ENCODE peak calls at places on chromosome 5, in five cellular contexts. H is activated CD8-positive, alpha-beta memory T cell treated with anti-CD3 and anti-CD28 coated beads for 48 hours; Z is SJSA1; O is putamen; L is small intestine. U is an unnamed sample.

GRCh38 chr5:76365558-76365957 is 37.5 kb upstream of the IQGAP2 start:
- DNase-seq in O (no peak), Z (no peak), L (no peak), H (no peak), U (no peak)

GRCh38 chr5:10691826-10692785 is 68.9 kb downstream of the DAP start:
- DNase-seq in Z (peak), O (no peak), L (no peak), H (no peak), U (no peak)

GRCh38 chr5:149154629-149155028 is 13.3 kb downstream of the ABLIM3 start:
- DNase-seq in Z (no peak), L (no peak), O (no peak), H (no peak), U (no peak)

GRCh38 chr5:173488144-173488543 is 128.3 kb downstream of the BOD1 start:
- DNase-seq in H (no peak), O (no peak), L (no peak), Z (peak), U (no peak)

GRCh38 chr5:169798906-169799660 is 162.0 kb downstream of the DOCK2 start:
- DNase-seq in H (no peak), O (no peak), L (no peak), Z (no peak), U (no peak)

GRCh38 chr5:73388371-73388684 is 60.2 kb downstream of the FOXD1 start:
- DNase-seq in O (no peak), Z (no peak), L (no peak), H (no peak), U (no peak)

GRCh38 chr5:1974081-1974480 is 91.4 kb upstream of the IRX4 start:
- DNase-seq in H (no peak), L (no peak), O (no peak), Z (no peak), U (no peak)

GRCh38 chr5:158456241-158456640 is 597.3 kb upstream of the CLINT1 start:
- DNase-seq in H (no peak), Z (no peak), L (no peak), O (no peak), U (no peak)

GRCh38 chr5:103347729-103348128 is 89.2 kb downstream of the MACIR start:
- DNase-seq in Z (no peak), H (no peak), L (no peak), O (no peak), U (peak)

GRCh38 chr5:151063136-151063544 is 17.7 kb downstream of the TNIP1 start:
- DNase-seq in O (no peak), L (no peak), Z (peak), H (no peak), U (no peak)

GRCh38 chr5:148794275-148794674 is 32.1 kb upstream of the ADRB2 start:
- DNase-seq in L (no peak), Z (no peak), H (no peak), O (no peak), U (peak)

GRCh38 chr5:9686211-9686610 is 56.1 kb upstream of the TAS2R1 start:
- DNase-seq in H (no peak), Z (peak), L (no peak), O (no peak), U (no peak)

GRCh38 chr5:117405197-117405596 is 830.6 kb upstream of the SEMA6A start:
- DNase-seq in H (no peak), Z (no peak), O (no peak), L (peak), U (no peak)

GRCh38 chr5:146188358-146188757 is 5.9 kb upstream of the LARS1 start:
- DNase-seq in H (no peak), O (no peak), L (no peak), Z (no peak), U (no peak)

GRCh38 chr5:157484768-157485167 is 24.8 kb downstream of the NIPAL4 start:
- DNase-seq in L (no peak), Z (no peak), H (no peak), O (peak), U (no peak)

GRCh38 chr5:134127376-134127861 is 12.9 kb downstream of the TCF7 start:
- DNase-seq in L (no peak), O (no peak), H (no peak), Z (peak), U (no peak)

GRCh38 chr5:142070000-142070399 is 38.6 kb upstream of the NDFIP1 start:
- DNase-seq in L (no peak), Z (no peak), H (no peak), O (no peak), U (no peak)

GRCh38 chr5:113663879-113664278 is 150.4 kb downstream of the YTHDC2 start:
- DNase-seq in L (peak), Z (peak), O (no peak), H (no peak), U (peak)

GRCh38 chr5:7597058-7597457 is 201.1 kb downstream of the ADCY2 start:
- DNase-seq in Z (no peak), H (no peak), O (no peak), L (no peak), U (no peak)

GRCh38 chr5:27048507-27048906 is 10.1 kb upstream of the CDH9 start:
- DNase-seq in O (no peak), H (no peak), L (no peak), Z (no peak), U (no peak)

GRCh38 chr5:6766558-6767191 is 53.4 kb downstream of the TENT4A start:
- DNase-seq in H (peak), L (peak), O (peak), Z (peak), U (peak)

GRCh38 chr5:56264417-56265025 is 31.4 kb upstream of the ANKRD55 start:
- DNase-seq in L (peak), O (peak), Z (no peak), H (no peak), U (peak)

GRCh38 chr5:81817980-81818379 is 67.1 kb upstream of the SSBP2 start:
- DNase-seq in L (peak), H (no peak), Z (no peak), O (no peak), U (no peak)

GRCh38 chr5:132104561-132104960 is 31.0 kb downstream of the CSF2 start:
- DNase-seq in O (no peak), Z (no peak), L (no peak), H (no peak), U (no peak)

GRCh38 chr5:73066466-73066865 is 53.9 kb upstream of the TMEM171 start:
- DNase-seq in H (no peak), Z (no peak), O (no peak), L (no peak), U (no peak)

GRCh38 chr5:143652104-143652700 is 159.8 kb upstream of the HMHB1 start:
- DNase-seq in H (peak), Z (no peak), L (no peak), O (no peak), U (peak)

GRCh38 chr5:150497989-150498317 is 10.0 kb upstream of the NDST1 start:
- DNase-seq in H (no peak), Z (no peak), L (no peak), O (no peak), U (no peak)

GRCh38 chr5:129836321-129836720 is 67.9 kb upstream of the CHSY3 start:
- DNase-seq in Z (no peak), L (no peak), O (no peak), H (no peak), U (no peak)

GRCh38 chr5:83551826-83552225 is 80.3 kb downstream of the VCAN start:
- DNase-seq in L (no peak), Z (no peak), O (no peak), H (no peak), U (no peak)

GRCh38 chr5:117794847-117795246 is 1193.5 kb downstream of the DTWD2 start:
- DNase-seq in O (no peak), H (no peak), Z (no peak), L (no peak), U (no peak)

GRCh38 chr5:76202182-76202581 is 119.0 kb downstream of the SV2C start:
- DNase-seq in H (no peak), L (no peak), Z (no peak), O (no peak), U (no peak)

GRCh38 chr5:108867661-108868060 is 120.0 kb downstream of the FER start:
- DNase-seq in Z (no peak), H (no peak), O (no peak), L (no peak), U (no peak)

GRCh38 chr5:1706428-1706827 is 93.2 kb downstream of the MRPL36 start:
- DNase-seq in Z (no peak), O (no peak), H (no peak), L (no peak), U (no peak)

GRCh38 chr5:113281194-113281593 is 153.6 kb downstream of the TSSK1B start:
- DNase-seq in H (no peak), O (no peak), Z (no peak), L (no peak), U (no peak)

GRCh38 chr5:171747061-171747859 is 38.4 kb upstream of the SMIM23 start:
- DNase-seq in H (no peak), O (no peak), Z (no peak), L (no peak), U (no peak)

GRCh38 chr5:73263001-73263710 is 90.2 kb downstream of the TMEM174 start:
- DNase-seq in L (no peak), O (peak), Z (no peak), H (no peak), U (no peak)

GRCh38 chr5:168337361-168337760 is 45.9 kb downstream of the WWC1 start:
- DNase-seq in O (no peak), Z (no peak), L (no peak), H (no peak), U (no peak)